ENCODE peak calls at places on chromosomes 4 and X, in five cellular contexts. One of them, this sample, is unnamed.

GRCh38 chrX:127030011-127030738 is 210.6 kb downstream of the PRR32 start:
- DNase-seq in dorsolateral prefrontal cortex: no peak
- DNase-seq in fibroblast of mammary gland: no peak
- DNase-seq in GM12864: no peak
- DNase-seq in HFFc6: no peak
- DNase-seq in this sample: no peak

GRCh38 chr4:173852775-173853174 is 322.7 kb upstream of the HAND2 start:
- DNase-seq in dorsolateral prefrontal cortex: no peak
- DNase-seq in fibroblast of mammary gland: no peak
- DNase-seq in GM12864: no peak
- DNase-seq in HFFc6: no peak
- DNase-seq in this sample: no peak

GRCh38 chr4:122218762-122219161 is 66.6 kb downstream of the BLTP1 start:
- DNase-seq in dorsolateral prefrontal cortex: no peak
- DNase-seq in fibroblast of mammary gland: peak
- DNase-seq in GM12864: no peak
- DNase-seq in HFFc6: no peak
- DNase-seq in this sample: no peak

GRCh38 chr4:107497054-107497453 is 223.0 kb downstream of the PAPSS1 start:
- DNase-seq in dorsolateral prefrontal cortex: no peak
- DNase-seq in fibroblast of mammary gland: no peak
- DNase-seq in GM12864: no peak
- DNase-seq in HFFc6: no peak
- DNase-seq in this sample: no peak

GRCh38 chrX:10109695-10110094 is 47.1 kb upstream of the CLCN4 start:
- DNase-seq in dorsolateral prefrontal cortex: peak
- DNase-seq in fibroblast of mammary gland: no peak
- DNase-seq in GM12864: no peak
- DNase-seq in HFFc6: no peak
- DNase-seq in this sample: no peak

GRCh38 chr4:30753316-30753715 is 33.1 kb downstream of the PCDH7 start:
- DNase-seq in dorsolateral prefrontal cortex: no peak
- DNase-seq in fibroblast of mammary gland: no peak
- DNase-seq in GM12864: no peak
- DNase-seq in HFFc6: no peak
- DNase-seq in this sample: no peak

GRCh38 chrX:8743126-8743732 is 11.3 kb upstream of the ANOS1 start:
- DNase-seq in dorsolateral prefrontal cortex: peak
- DNase-seq in fibroblast of mammary gland: peak
- DNase-seq in GM12864: no peak
- DNase-seq in HFFc6: peak
- DNase-seq in this sample: peak

GRCh38 chrX:136646602-136647239 is 1.2 kb upstream of the CD40LG start:
- DNase-seq in dorsolateral prefrontal cortex: no peak
- DNase-seq in fibroblast of mammary gland: no peak
- DNase-seq in GM12864: no peak
- DNase-seq in HFFc6: no peak
- DNase-seq in this sample: no peak

GRCh38 chrX:120463241-120463640 is 5.9 kb downstream of the LAMP2 start:
- DNase-seq in dorsolateral prefrontal cortex: no peak
- DNase-seq in fibroblast of mammary gland: peak
- DNase-seq in GM12864: no peak
- DNase-seq in HFFc6: no peak
- DNase-seq in this sample: no peak

GRCh38 chr4:99180367-99181169 is 36.5 kb upstream of the ADH4 start:
- DNase-seq in dorsolateral prefrontal cortex: no peak
- DNase-seq in fibroblast of mammary gland: peak
- DNase-seq in GM12864: no peak
- DNase-seq in HFFc6: peak
- DNase-seq in this sample: no peak

GRCh38 chrX:40484408-40485091 is 96.2 kb upstream of the ATP6AP2 start:
- DNase-seq in dorsolateral prefrontal cortex: no peak
- DNase-seq in fibroblast of mammary gland: no peak
- DNase-seq in GM12864: no peak
- DNase-seq in HFFc6: no peak
- DNase-seq in this sample: no peak

GRCh38 chr4:85760521-85760920 is 285.6 kb downstream of the ARHGAP24 start:
- DNase-seq in dorsolateral prefrontal cortex: no peak
- DNase-seq in fibroblast of mammary gland: peak
- DNase-seq in GM12864: no peak
- DNase-seq in HFFc6: no peak
- DNase-seq in this sample: no peak

GRCh38 chrX:134240209-134240608 is 3.2 kb downstream of the CCDC160 start:
- DNase-seq in dorsolateral prefrontal cortex: no peak
- DNase-seq in fibroblast of mammary gland: no peak
- DNase-seq in GM12864: no peak
- DNase-seq in HFFc6: no peak
- DNase-seq in this sample: no peak

GRCh38 chr4:158259955-158260575 is 49.8 kb downstream of the TMEM144 start:
- DNase-seq in dorsolateral prefrontal cortex: no peak
- DNase-seq in fibroblast of mammary gland: peak
- DNase-seq in GM12864: no peak
- DNase-seq in HFFc6: peak
- DNase-seq in this sample: no peak
- TF ChIP-seq CTCF in dorsolateral prefrontal cortex: no peak
- TF ChIP-seq CTCF in fibroblast of mammary gland: peak
- TF ChIP-seq CTCF in GM12864: no peak
- TF ChIP-seq CTCF in HFFc6: peak
- TF ChIP-seq CTCF in this sample: no peak

DNA sequence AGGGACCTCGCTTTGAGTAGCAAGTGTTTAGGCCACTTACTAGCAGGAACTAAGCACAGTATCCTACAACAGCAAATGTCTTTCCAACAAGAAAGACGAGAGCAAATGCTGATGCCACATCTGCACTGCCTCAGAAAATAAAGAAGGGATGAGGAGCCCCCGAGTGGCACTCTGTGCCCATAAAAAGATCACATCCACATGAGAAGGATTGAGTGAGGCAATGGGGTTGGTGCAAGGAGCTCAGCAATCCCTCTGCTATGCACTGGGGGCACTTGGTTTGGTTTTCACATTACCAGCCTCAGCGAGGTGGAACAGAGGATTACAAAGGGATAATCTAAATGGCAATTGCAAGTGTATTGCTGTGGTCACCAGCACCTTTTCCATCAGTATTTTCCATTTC is 252.8 kb upstream of the SLC7A11 start:
- DNase-seq in dorsolateral prefrontal cortex: no peak
- DNase-seq in fibroblast of mammary gland: peak
- DNase-seq in GM12864: no peak
- DNase-seq in HFFc6: peak
- DNase-seq in this sample: no peak
- TF ChIP-seq CTCF in dorsolateral prefrontal cortex: no peak
- TF ChIP-seq CTCF in fibroblast of mammary gland: no peak
- TF ChIP-seq CTCF in GM12864: peak
- TF ChIP-seq CTCF in HFFc6: peak
- TF ChIP-seq CTCF in this sample: no peak

GRCh38 chr4:62644372-62644771 is 1444.2 kb downstream of the ADGRL3 start:
- DNase-seq in dorsolateral prefrontal cortex: no peak
- DNase-seq in fibroblast of mammary gland: peak
- DNase-seq in GM12864: no peak
- DNase-seq in HFFc6: no peak
- DNase-seq in this sample: no peak
- TF ChIP-seq CTCF in dorsolateral prefrontal cortex: peak
- TF ChIP-seq CTCF in fibroblast of mammary gland: no peak
- TF ChIP-seq CTCF in GM12864: no peak
- TF ChIP-seq CTCF in HFFc6: no peak
- TF ChIP-seq CTCF in this sample: no peak

DNA sequence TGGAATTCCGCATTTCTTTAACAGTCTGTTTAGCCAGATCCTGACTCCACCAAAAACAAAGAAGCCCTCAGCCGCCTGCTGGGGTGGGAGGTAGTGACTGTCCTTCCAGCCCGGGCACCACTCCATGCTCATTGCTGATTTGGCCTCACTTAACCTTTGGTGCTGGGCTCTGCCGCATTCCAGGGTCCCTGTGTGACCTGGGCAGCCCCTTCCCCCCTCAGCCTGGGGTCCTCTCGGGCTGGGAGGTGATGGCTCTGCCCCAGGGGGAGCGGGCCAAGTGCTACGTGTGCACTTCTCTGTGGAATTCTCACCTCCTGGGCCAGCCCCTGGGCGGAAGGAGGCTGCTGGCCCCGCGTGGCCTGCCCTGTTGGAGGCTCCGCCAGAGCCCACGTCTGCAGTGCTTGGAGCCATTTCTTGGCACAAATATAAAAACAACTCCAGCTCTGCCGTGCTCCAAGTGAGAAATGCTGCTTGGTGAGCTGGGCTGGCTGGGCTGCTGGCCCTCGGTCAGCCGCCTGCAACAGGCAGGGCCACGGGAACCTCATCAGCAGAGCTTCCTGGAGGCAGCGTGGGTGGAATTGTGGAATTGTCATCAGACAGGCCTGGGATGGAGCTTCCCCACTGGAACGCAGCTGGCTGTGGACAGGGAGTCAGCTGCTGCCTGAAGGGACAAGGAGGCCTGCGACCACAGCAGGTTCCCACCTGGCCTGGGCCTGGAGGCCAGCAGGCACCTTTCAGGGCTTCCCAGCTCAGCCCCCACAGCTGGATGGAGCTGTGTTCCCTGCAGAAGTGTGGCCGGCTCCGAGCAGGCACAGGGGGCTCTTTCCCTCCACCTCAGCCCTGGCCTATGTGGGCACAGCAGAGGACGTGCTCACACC is 66.0 kb downstream of the TRMT44 start:
- DNase-seq in dorsolateral prefrontal cortex: peak
- DNase-seq in fibroblast of mammary gland: peak
- DNase-seq in GM12864: no peak
- DNase-seq in HFFc6: peak
- DNase-seq in this sample: peak
- TF ChIP-seq CTCF in dorsolateral prefrontal cortex: no peak
- TF ChIP-seq CTCF in fibroblast of mammary gland: no peak
- TF ChIP-seq CTCF in GM12864: no peak
- TF ChIP-seq CTCF in HFFc6: no peak
- TF ChIP-seq CTCF in this sample: no peak

DNA sequence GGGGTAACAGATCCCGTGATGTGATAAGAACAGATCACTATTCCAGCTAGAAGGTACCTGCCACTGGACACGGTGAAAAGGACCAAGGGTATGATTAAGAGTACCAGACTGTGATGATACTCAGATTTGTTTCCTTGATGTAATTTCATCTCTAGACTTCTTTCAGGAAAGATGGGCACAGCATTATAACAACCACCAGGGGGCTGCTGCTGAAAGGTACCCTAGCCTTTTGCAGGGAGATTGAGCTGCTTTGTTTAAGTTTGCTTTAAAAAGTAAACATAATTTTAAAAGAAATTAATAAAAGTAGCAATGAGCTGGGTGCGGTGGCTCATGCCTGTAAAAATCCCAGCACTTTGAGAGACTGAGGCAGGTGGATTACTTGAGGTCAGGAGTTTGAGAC is 145.4 kb downstream of the EMCN start:
- DNase-seq in dorsolateral prefrontal cortex: no peak
- DNase-seq in fibroblast of mammary gland: peak
- DNase-seq in GM12864: no peak
- DNase-seq in HFFc6: no peak
- DNase-seq in this sample: no peak
- TF ChIP-seq CTCF in dorsolateral prefrontal cortex: no peak
- TF ChIP-seq CTCF in fibroblast of mammary gland: peak
- TF ChIP-seq CTCF in GM12864: peak
- TF ChIP-seq CTCF in HFFc6: peak
- TF ChIP-seq CTCF in this sample: no peak

DNA sequence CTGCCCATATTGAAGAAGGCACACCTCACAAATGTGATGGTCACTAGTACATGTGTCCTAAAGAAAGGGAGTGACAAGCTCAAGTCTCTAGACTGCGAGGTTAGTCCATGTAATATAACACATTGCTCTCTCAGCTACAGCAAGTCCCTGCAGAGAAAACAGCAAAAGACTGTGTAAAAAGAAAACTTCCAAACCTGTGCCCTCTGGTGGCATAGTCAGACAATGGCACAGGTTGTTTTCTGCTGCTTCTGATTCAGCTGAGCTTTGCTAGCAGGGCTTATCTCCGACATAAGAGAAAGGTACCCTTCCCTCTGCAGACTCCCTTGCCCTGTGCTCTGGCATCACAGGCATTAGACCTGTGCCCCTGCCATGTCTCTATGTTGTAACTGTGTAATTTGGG is 1.4 kb upstream of the SERPINA7 start:
- DNase-seq in dorsolateral prefrontal cortex: no peak
- DNase-seq in fibroblast of mammary gland: peak
- DNase-seq in GM12864: no peak
- DNase-seq in HFFc6: no peak
- DNase-seq in this sample: no peak
- TF ChIP-seq CTCF in dorsolateral prefrontal cortex: peak
- TF ChIP-seq CTCF in fibroblast of mammary gland: peak
- TF ChIP-seq CTCF in GM12864: no peak
- TF ChIP-seq CTCF in HFFc6: peak
- TF ChIP-seq CTCF in this sample: no peak

GRCh38 chrX:102154218-102154860 is 1.4 kb downstream of the BEX5 start:
- DNase-seq in dorsolateral prefrontal cortex: peak
- DNase-seq in fibroblast of mammary gland: no peak
- DNase-seq in GM12864: no peak
- DNase-seq in HFFc6: no peak
- DNase-seq in this sample: no peak
- TF ChIP-seq CTCF in dorsolateral prefrontal cortex: peak
- TF ChIP-seq CTCF in fibroblast of mammary gland: no peak
- TF ChIP-seq CTCF in GM12864: peak
- TF ChIP-seq CTCF in HFFc6: peak
- TF ChIP-seq CTCF in this sample: no peak

GRCh38 chr4:82128355-82128754 is 245.4 kb downstream of the HNRNPD start:
- DNase-seq in dorsolateral prefrontal cortex: no peak
- DNase-seq in fibroblast of mammary gland: no peak
- DNase-seq in GM12864: no peak
- DNase-seq in HFFc6: no peak
- DNase-seq in this sample: no peak
- TF ChIP-seq CTCF in dorsolateral prefrontal cortex: no peak
- TF ChIP-seq CTCF in fibroblast of mammary gland: no peak
- TF ChIP-seq CTCF in GM12864: no peak
- TF ChIP-seq CTCF in HFFc6: no peak
- TF ChIP-seq CTCF in this sample: no peak

GRCh38 chr4:3399277-3400194 is 42.2 kb upstream of the HGFAC start:
- DNase-seq in dorsolateral prefrontal cortex: no peak
- DNase-seq in fibroblast of mammary gland: peak
- DNase-seq in GM12864: no peak
- DNase-seq in HFFc6: peak
- DNase-seq in this sample: no peak
- TF ChIP-seq CTCF in dorsolateral prefrontal cortex: no peak
- TF ChIP-seq CTCF in fibroblast of mammary gland: peak
- TF ChIP-seq CTCF in GM12864: no peak
- TF ChIP-seq CTCF in HFFc6: peak
- TF ChIP-seq CTCF in this sample: no peak

DNA sequence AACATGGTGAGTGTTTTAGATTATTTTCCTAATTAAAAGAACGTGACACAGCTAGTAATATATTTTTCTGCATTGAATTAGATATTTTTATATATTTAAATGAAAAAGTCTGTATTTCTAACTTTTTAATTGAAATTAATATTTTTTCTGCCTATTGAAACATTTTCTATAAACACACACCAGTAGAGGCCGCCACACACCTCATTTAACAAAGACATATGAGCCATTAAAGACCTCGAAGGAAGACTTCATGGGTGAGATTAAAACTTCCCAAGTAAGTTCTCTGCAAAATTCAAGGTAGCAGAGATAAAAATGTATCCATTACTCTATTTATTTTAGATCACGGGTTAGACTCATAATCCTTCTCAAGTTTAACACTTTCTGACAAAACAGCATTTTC is 8.3 kb downstream of the SLITRK2 start:
- DNase-seq in dorsolateral prefrontal cortex: no peak
- DNase-seq in fibroblast of mammary gland: peak
- DNase-seq in GM12864: no peak
- DNase-seq in HFFc6: no peak
- DNase-seq in this sample: no peak
- TF ChIP-seq CTCF in dorsolateral prefrontal cortex: peak
- TF ChIP-seq CTCF in fibroblast of mammary gland: peak
- TF ChIP-seq CTCF in GM12864: no peak
- TF ChIP-seq CTCF in HFFc6: peak
- TF ChIP-seq CTCF in this sample: no peak